ENCODE peak calls at places on chromosomes 5 and 9, in ten cellular contexts. U, P, T, K, S, L, B, N, I and D are unnamed samples.

GRCh38 chr5:27125856-27126255 is 87.5 kb upstream of the CDH9 start:
- DNase-seq in S (no peak), T (no peak), P (no peak), U (no peak), N (no peak), I (no peak), K (no peak), L (peak), B (no peak), D (no peak)

GRCh38 chr5:38191693-38192092 is 66.7 kb upstream of the EGFLAM start:
- DNase-seq in B (no peak), U (no peak), L (no peak), I (no peak), N (no peak), K (no peak), T (no peak), S (no peak), P (no peak), D (no peak)

GRCh38 chr9:35519697-35520403 is 29.9 kb downstream of the RUSC2 start:
- DNase-seq in U (no peak), N (no peak), T (no peak), B (no peak), I (no peak), L (no peak), P (no peak), S (no peak), K (no peak), D (no peak)

GRCh38 chr9:71685394-71685793 is 82.9 kb downstream of the CEMIP2 start:
- DNase-seq in B (no peak), U (peak), P (no peak), K (peak), T (no peak), N (no peak), S (no peak), L (no peak), I (peak), D (peak)

GRCh38 chr9:99998866-99999265 is 92.4 kb downstream of the STX17 start:
- DNase-seq in K (no peak), T (no peak), B (no peak), S (no peak), U (no peak), P (no peak), I (no peak), N (no peak), L (no peak), D (no peak)

GRCh38 chr9:69178583-69179011 is 4.5 kb downstream of the TJP2 start:
- DNase-seq in I (no peak), S (no peak), K (peak), P (peak), B (peak), T (no peak), U (peak), N (no peak), L (peak), D (no peak)

GRCh38 chr9:90458485-90458884 is 184.1 kb downstream of the DIRAS2 start:
- DNase-seq in S (peak), B (no peak), U (peak), L (no peak), T (no peak), I (no peak), P (peak), N (no peak), K (no peak), D (no peak)

GRCh38 chr5:74326571-74327338 is 313.8 kb downstream of the ENC1 start:
- DNase-seq in B (peak), N (peak), K (peak), I (no peak), S (no peak), P (peak), L (peak), U (peak), T (no peak), D (peak)

GRCh38 chr5:145848854-145849253 is 13.7 kb upstream of the PRELID2 start:
- DNase-seq in T (no peak), N (peak), B (peak), K (peak), L (peak), I (no peak), U (peak), P (no peak), S (no peak), D (no peak)

GRCh38 chr5:131541071-131541470 is 94.0 kb downstream of the RAPGEF6 start:
- DNase-seq in P (no peak), K (peak), I (no peak), N (peak), L (no peak), U (no peak), T (no peak), B (no peak), S (no peak), D (no peak)

GRCh38 chr5:410911-411517 is 32.0 kb upstream of the EXOC3 start:
- DNase-seq in I (no peak), S (no peak), U (no peak), T (no peak), N (no peak), L (no peak), K (peak), B (no peak), P (no peak), D (no peak)

GRCh38 chr5:5014836-5015235 is 125.3 kb upstream of the ADAMTS16 start:
- DNase-seq in T (no peak), U (peak), S (peak), B (no peak), I (no peak), K (no peak), P (no peak), L (peak), N (peak), D (no peak)

GRCh38 chr5:151622367-151623097 is 31.4 kb upstream of the FAT2 start:
- DNase-seq in U (no peak), T (no peak), P (no peak), I (no peak), N (no peak), K (no peak), B (no peak), S (no peak), L (no peak), D (no peak)

GRCh38 chr5:151094861-151095260 is 14.0 kb upstream of the TNIP1 start:
- DNase-seq in K (no peak), S (no peak), B (peak), N (no peak), U (no peak), L (no peak), T (no peak), P (no peak), I (no peak), D (peak)

GRCh38 chr9:37591775-37592107 is 656 bp downstream of the TOMM5 start:
- DNase-seq in B (no peak), U (no peak), T (no peak), P (no peak), I (no peak), S (no peak), K (no peak), L (no peak), N (peak), D (no peak)

DNA sequence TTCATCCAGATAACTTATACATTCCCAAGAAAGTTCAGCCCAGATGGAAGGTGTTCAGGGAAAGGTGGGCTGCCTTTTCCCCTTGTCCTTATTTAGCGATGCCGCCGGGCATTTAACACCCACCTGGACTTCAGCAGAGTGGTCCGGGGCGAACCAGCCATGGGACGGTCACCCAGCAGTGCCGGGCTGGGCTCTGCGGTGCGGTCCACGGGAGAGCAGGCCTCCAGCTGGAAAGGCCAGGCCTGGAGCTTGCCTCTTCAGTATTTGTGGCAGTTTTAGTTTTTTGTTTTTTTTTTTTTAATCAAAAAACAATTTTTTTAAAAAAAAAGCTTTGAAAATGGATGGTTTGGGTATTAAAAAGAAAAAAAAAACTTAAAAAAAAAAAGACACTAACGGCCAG is 4.0 kb upstream of the PHYHD1 start:
- DNase-seq in B (no peak), S (no peak), I (no peak), K (no peak), U (no peak), T (no peak), P (no peak), L (no peak), N (no peak), D (no peak)
- H3K27ac ChIP-seq in B (no peak), S (no peak), I (no peak), K (peak), U (peak), T (peak), P (peak), L (no peak), N (peak), D (no peak)

DNA sequence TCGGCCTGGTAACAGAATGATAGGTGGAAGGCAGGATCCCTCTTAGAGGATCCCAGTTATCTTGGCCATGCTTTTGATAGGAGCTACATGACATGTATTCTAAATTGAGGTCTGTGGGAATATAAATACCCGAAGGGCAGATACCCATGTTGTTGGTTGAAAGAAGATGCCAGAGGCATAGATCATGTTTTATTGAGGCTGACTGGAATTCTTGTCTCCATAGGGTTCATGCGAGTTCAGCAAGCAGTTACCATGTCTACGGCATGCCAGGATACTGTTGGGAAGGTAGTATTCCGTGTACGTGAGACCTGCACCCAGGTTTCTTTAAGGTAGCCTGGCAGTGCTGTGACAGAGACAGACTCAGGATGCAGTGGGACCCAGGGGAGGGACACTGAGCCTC is 230.8 kb downstream of the NR3C1 start:
- DNase-seq in S (no peak), P (no peak), L (no peak), K (no peak), T (no peak), I (no peak), U (no peak), N (no peak), B (no peak), D (no peak)
- H3K4me3 ChIP-seq in S (no peak), P (no peak), L (no peak), K (no peak), T (no peak), I (no peak), U (no peak), N (no peak), B (no peak), D (no peak)

GRCh38 chr5:172311026-172311425 is 27.5 kb upstream of the UBTD2 start:
- DNase-seq in L (no peak), B (no peak), T (no peak), P (no peak), I (no peak), K (no peak), U (no peak), S (no peak), N (no peak), D (no peak)

GRCh38 chr5:172311605-172312004 is 28.0 kb upstream of the UBTD2 start:
- DNase-seq in S (no peak), T (no peak), I (no peak), N (no peak), U (no peak), B (no peak), K (no peak), P (no peak), L (no peak), D (no peak)

GRCh38 chr5:172312286-172312685 is 28.7 kb upstream of the UBTD2 start:
- DNase-seq in N (no peak), K (no peak), T (no peak), L (no peak), S (no peak), P (no peak), U (no peak), I (no peak), B (no peak), D (no peak)

GRCh38 chr5:172315599-172316531 is 32.3 kb upstream of the UBTD2 start:
- DNase-seq in K (no peak), P (no peak), N (no peak), U (no peak), I (no peak), T (no peak), S (no peak), L (no peak), B (no peak), D (no peak)

DNA sequence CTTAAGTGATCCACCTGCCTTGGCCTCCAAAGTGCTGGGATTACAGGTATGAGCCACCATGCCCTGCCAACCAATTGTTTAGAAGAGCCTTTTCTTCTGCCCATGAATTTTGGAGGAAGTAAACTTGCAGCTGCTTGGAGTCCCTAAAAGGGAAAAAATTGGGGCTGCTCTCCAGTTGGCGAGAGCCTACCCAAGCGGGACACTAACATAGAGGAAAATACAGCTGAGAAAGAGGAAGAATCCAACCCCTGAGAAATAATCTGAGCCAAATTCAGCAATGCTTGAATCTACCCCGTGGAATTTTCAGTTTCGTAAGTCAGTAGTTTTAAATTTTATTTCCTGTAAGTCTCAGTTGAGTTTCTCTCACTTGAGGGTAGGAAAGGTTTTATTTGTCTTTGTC is 30.3 kb upstream of the UBTD2 start:
- DNase-seq in T (no peak), N (no peak), U (no peak), S (no peak), L (no peak), P (no peak), K (no peak), B (no peak), I (no peak), D (no peak)
- H3K27ac ChIP-seq in T (no peak), N (no peak), U (no peak), S (no peak), L (no peak), P (no peak), K (no peak), B (no peak), I (no peak), D (no peak)

GRCh38 chr5:167573274-167574127 is 717.9 kb upstream of the WWC1 start:
- DNase-seq in S (peak), B (peak), T (no peak), L (peak), U (no peak), K (peak), N (peak), I (no peak), P (no peak), D (no peak)
- H3K4me3 ChIP-seq in S (peak), B (peak), T (peak), L (peak), U (no peak), K (peak), N (peak), I (no peak), P (peak), D (no peak)

GRCh38 chr9:122015165-122015821 is 77.8 kb downstream of the TTLL11 start:
- DNase-seq in N (no peak), L (no peak), B (no peak), S (no peak), T (no peak), I (no peak), U (no peak), P (no peak), K (no peak), D (no peak)
- H3K27ac ChIP-seq in N (no peak), L (no peak), B (no peak), S (no peak), T (no peak), I (no peak), U (no peak), P (no peak), K (no peak), D (no peak)

DNA sequence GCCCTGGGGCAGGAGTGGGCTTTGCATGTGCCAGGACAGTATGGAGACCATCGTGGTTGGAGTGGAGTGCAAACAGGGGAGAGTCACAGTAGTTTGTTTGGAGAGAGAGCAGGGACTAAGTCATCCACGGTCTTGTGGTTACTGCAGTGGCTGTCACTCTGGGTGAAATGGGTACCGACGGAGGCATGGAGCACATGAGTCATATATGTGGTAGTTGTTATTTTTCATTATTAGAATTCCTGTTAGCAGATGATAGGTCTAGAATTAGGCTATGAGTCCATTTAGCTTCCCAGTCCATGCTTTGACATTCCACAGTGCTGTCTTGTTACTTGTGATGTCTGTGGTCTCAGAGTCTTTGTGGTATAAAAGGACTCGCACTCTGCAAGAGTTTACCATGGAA is 303.9 kb downstream of the DMRT2 start:
- DNase-seq in L (no peak), N (no peak), I (no peak), B (no peak), P (no peak), U (peak), S (no peak), T (no peak), K (no peak), D (no peak)
- H3K4me3 ChIP-seq in L (no peak), N (no peak), I (no peak), B (no peak), P (no peak), U (no peak), S (no peak), T (no peak), K (no peak), D (no peak)

GRCh38 chr9:92931606-92932005 is 15.7 kb upstream of the FGD3 start:
- DNase-seq in K (no peak), B (no peak), I (no peak), S (no peak), U (no peak), N (no peak), T (no peak), P (no peak), L (no peak), D (no peak)
- H3K27ac ChIP-seq in K (no peak), B (no peak), I (no peak), S (no peak), U (no peak), N (no peak), T (no peak), P (no peak), L (no peak), D (no peak)